ENCODE peak calls at places on chromosomes 13 and 19, in seven cellular contexts. L, T, K, S, W, F and B are unnamed samples.

GRCh38 chr13:110392510-110393233 is 85.6 kb downstream of the COL4A2 start:
- DNase-seq in W (peak; percentile 78), L (no peak), K (no peak), S (no peak), F (no peak), T (no peak), B (no peak)

GRCh38 chr13:23703241-23703640 is 133.0 kb downstream of the TNFRSF19 start:
- DNase-seq in T (no peak), L (no peak), S (no peak), W (no peak), F (no peak), K (peak; percentile 28), B (no peak)

GRCh38 chr19:13208131-13208963 is 58.1 kb downstream of the IER2 start:
- DNase-seq in S (peak; percentile 63), W (peak; percentile 76), T (no peak), L (peak; percentile 25), K (no peak), F (no peak), B (peak; percentile 25)

GRCh38 chr13:113129921-113130750 is 7.5 kb downstream of the F10 start:
- DNase-seq in L (no peak), K (no peak), T (peak; percentile 12), S (no peak), F (no peak), W (no peak), B (no peak)

GRCh38 chr19:5292453-5292842 is 48.2 kb downstream of the PTPRS start:
- DNase-seq in S (no peak), F (no peak), W (peak; percentile 23), T (no peak), K (no peak), L (no peak), B (no peak)

GRCh38 chr19:20278342-20278741 is 111.3 kb downstream of the ZNF486 start:
- DNase-seq in K (no peak), W (no peak), L (no peak), T (peak; percentile 58), S (no peak), F (no peak), B (no peak)

GRCh38 chr19:15332311-15332996 is at the start of gene BRD4:
- DNase-seq in W (peak; percentile 42), L (no peak), F (peak; percentile 88), S (no peak), T (peak; percentile 67), K (no peak), B (no peak)

GRCh38 chr13:111158136-111158805 is 43.2 kb downstream of the ARHGEF7 start:
- DNase-seq in T (no peak), L (no peak), S (no peak), F (no peak), W (no peak), K (no peak), B (no peak)

GRCh38 chr13:77860621-77861020 is 58.0 kb downstream of the EDNRB start:
- DNase-seq in S (peak; percentile 77), L (peak; percentile 57), T (no peak), F (no peak), K (peak; percentile 3), W (peak; percentile 93), B (no peak)

GRCh38 chr13:50611117-50611781 is 232.2 kb downstream of the DLEU7 start:
- DNase-seq in L (no peak), T (no peak), S (no peak), K (no peak), W (no peak), F (no peak), B (no peak)

GRCh38 chr19:36577271-36577996 is 4.3 kb upstream of the ZNF529 start:
- DNase-seq in W (no peak), K (no peak), L (no peak), F (no peak), S (no peak), T (no peak), B (no peak)

GRCh38 chr19:48330012-48330681 is 4.8 kb downstream of the EMP3 start:
- DNase-seq in S (no peak), L (no peak), W (no peak), T (peak; percentile 87), K (no peak), F (no peak), B (no peak)

GRCh38 chr13:105007166-105007808 is 1528.2 kb downstream of the EFNB2 start:
- DNase-seq in K (no peak), S (no peak), W (no peak), F (no peak), T (no peak), L (no peak), B (no peak)

GRCh38 chr13:109145631-109146030 is 516.2 kb downstream of the MYO16 start:
- DNase-seq in T (peak; percentile 36), F (peak; percentile 8), S (peak; percentile 44), L (no peak), K (no peak), W (peak; percentile 72), B (peak; percentile 40)

GRCh38 chr13:41960195-41960699 is 662 bp downstream of the VWA8 start:
- DNase-seq in W (peak; percentile 29), T (no peak), F (no peak), K (no peak), S (no peak), L (no peak), B (no peak)

GRCh38 chr13:41952749-41953148 is 8.2 kb downstream of the VWA8 start:
- DNase-seq in F (no peak), L (no peak), T (no peak), S (no peak), K (no peak), W (no peak), B (no peak)

GRCh38 chr13:41956272-41956671 is 4.6 kb downstream of the VWA8 start:
- DNase-seq in L (no peak), T (no peak), K (no peak), W (no peak), S (no peak), F (no peak), B (no peak)

GRCh38 chr13:41954226-41954625 is 6.7 kb downstream of the VWA8 start:
- DNase-seq in F (no peak), W (no peak), S (no peak), K (no peak), T (no peak), L (no peak), B (no peak)

DNA sequence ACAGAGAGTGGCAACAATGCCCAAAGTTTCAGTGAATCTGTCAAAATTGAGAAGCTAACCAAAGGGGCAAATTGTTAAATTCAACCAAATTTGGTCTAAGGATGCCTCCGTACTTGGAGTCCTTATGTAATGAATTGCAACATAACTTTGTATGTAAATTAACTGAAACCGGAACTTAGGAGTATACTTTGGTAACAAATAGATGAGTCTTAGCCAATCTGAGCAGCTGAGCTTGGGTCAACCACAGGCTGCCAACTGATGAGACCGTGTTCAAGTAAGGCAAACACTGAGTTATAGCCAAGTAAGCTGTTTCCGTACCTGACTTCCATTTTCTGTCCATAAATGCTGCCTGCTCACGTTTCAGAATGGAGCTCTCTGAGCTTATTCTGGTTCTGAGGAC is 5.3 kb downstream of the VWA8 start:
- DNase-seq in L (no peak), T (peak; percentile 43), W (no peak), F (no peak), K (no peak), S (no peak), B (no peak)
- H3K4me3 ChIP-seq in L (no peak overlapping the region), T (no peak overlapping the region), W (no peak overlapping the region), F (no peak overlapping the region), K (no peak overlapping the region), S (no peak overlapping the region), B (no peak overlapping the region)

DNA sequence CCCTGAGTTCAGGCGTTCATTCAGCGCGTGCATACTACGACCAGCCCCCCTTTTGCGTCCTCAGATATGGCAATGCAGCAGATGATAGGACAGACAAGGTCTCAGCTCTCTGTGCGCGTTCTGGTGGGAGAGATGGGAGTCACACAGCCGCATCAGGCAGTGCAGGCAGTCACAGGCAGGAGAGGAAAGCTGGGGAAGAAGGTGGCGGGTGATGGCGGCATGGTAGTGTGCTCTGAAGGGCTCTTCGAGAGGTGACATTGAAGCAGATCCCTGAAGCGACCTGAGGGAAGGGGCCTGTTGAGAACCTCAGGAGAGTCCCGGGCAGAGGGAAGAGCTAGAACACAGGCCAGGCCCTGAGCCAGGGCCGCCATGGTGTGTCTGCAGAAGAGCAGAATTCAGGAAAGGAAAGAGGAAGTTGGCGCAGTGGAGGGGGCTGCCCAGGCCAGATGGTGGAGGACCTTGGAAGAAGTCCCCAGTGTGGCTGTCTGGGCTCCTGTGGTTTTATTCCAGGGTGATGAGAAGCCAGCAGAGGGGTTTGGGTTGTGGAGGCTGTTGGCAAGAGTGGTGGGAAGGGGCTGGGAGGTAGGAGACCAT is 3.5 kb downstream of the USF2 start:
- DNase-seq in L (no peak), K (no peak), F (no peak), T (no peak), S (no peak), W (no peak), B (no peak)
- H3K4me3 ChIP-seq in L (no peak overlapping the region), K (no peak overlapping the region), F (no peak overlapping the region), T (no peak overlapping the region), S (no peak overlapping the region), W (no peak overlapping the region), B (no peak overlapping the region)

DNA sequence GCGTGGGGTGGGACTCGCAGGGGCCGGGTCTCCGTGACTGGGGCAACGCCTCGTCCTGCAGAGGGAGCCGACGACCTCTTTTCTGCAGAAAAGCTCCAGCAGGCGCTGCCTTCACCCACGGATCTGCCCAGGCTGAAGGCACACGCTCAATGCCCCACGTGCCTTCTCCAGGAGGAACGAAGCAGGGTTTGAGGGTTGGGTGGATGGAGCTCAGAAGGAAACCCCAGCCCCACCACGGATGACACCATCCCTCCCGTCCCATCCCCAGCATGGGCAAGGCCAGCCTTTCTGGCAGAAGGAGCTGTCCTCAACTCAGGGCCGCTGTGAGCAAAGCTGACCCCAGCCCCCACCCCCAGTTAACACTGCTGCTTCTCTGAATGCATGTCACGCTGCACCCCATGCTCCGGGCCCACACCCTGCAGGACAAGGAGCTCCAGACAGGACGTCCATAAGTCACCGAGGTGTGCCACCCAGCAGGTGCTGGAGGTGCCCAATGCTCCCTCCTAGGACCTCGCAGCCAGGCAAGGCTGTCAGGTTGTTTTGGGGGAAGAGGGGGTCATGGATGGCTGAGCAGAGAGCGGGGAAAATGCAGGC is 7.4 kb downstream of the C19orf25 start:
- DNase-seq in W (no peak), T (no peak), F (no peak), S (no peak), K (no peak), L (no peak), B (no peak)
- H3K4me3 ChIP-seq in W (no peak overlapping the region), T (no peak overlapping the region), F (no peak overlapping the region), S (no peak overlapping the region), K (no peak overlapping the region), L (no peak overlapping the region), B (no peak overlapping the region)

DNA sequence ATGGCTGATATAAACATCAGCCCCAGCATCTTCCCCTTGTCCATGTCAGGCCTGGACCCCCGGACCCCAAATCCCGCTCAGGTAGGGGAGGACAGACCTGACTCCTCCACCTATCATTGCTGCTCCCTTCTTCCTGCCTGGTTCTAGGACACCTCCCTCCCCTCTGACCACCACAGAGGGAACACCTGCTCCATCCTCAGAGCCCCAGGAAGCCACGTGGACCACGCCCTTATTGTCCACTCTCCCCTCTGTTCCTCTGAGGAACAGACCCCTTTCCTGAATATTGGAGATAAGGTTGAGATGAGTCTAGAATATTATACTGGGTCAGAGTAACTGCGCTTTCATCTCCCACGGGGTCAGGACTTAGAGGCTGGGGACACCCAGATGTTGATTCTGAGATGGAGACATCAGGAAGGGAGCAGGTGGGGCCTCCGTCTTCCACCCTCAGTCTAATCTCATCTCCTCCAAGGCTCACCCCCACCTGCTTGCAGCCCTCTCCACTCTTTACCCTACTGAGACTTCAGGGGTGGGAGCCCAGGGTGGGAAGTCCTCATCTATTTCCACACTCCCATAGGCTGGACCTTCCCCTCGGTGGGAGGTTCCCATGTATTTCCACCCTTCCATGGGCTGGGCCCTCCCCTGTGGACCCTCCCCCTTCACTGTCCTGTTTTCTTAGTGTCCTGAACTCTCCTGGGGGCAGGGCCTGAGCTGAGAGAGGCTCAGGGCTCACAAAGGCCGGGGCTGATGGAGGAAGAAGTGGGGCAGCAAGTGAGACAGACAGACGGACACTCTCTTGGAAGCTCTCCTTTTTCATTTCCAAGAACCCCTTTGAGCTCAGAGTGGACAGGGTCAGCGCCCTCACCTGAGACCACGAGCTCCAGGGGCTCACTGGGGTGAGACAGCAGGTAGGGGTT is 2.7 kb downstream of the LILRA4 start:
- DNase-seq in K (no peak), S (no peak), L (no peak), W (no peak), T (no peak), F (no peak), B (no peak)
- H3K4me3 ChIP-seq in K (no peak overlapping the region), S (no peak overlapping the region), L (no peak overlapping the region), W (no peak overlapping the region), T (no peak overlapping the region), F (no peak overlapping the region), B (no peak overlapping the region)